ENCODE peak calls at places on chromosomes 13 and 19, in nine cellular contexts. O is stomach; S is tibial artery; E is gastrocnemius medialis; F is BE2C; K is heart right ventricle; J is neural progenitor cell; N is thoracic aorta; D is CD8-positive, alpha-beta T cell. R is an unnamed sample. For H3K4me1, the result is how much of the 10 kb centered on the place peaks cover.

GRCh38 chr19:35207391-35207871 is 21.1 kb downstream of the FAM187B start:
- DNase-seq in E (no peak), N (no peak), J (no peak), K (no peak), O (no peak), D (peak), S (no peak), F (no peak), R (no peak)

GRCh38 chr13:72781461-72782439 is at the start of the genes DIS3 and PIBF1:
- DNase-seq in F (peak), D (peak), J (peak), E (peak), N (peak), S (peak), K (peak), O (peak), R (peak)

GRCh38 chr19:32570081-32570785 is 10.8 kb upstream of the PDCD5 start:
- DNase-seq in K (no peak), F (peak), O (peak), D (peak), N (no peak), S (no peak), E (peak), J (peak), R (peak)

GRCh38 chr19:45179063-45179847 is 671 bp downstream of the BLOC1S3 start:
- DNase-seq in O (peak), N (no peak), K (peak), J (peak), F (peak), D (peak), S (no peak), E (no peak), R (peak)

GRCh38 chr19:51207747-51208146 is 17.1 kb upstream of the CD33 start:
- DNase-seq in N (no peak), F (no peak), E (no peak), O (no peak), K (no peak), D (no peak), J (no peak), S (no peak), R (no peak)

GRCh38 chr13:50226515-50227147 is 211.4 kb downstream of the KCNRG start:
- DNase-seq in N (no peak), D (no peak), K (no peak), F (no peak), E (no peak), J (no peak), O (no peak), S (no peak), R (no peak)

GRCh38 chr19:35073516-35073915 is 32.0 kb downstream of the HPN start:
- DNase-seq in F (no peak), D (no peak), J (no peak), S (no peak), K (no peak), O (no peak), N (no peak), E (no peak), R (no peak)

GRCh38 chr19:6903446-6903845 is 16.1 kb downstream of the ADGRE1 start:
- DNase-seq in J (no peak), E (no peak), F (no peak), S (no peak), O (no peak), N (no peak), K (no peak), D (no peak), R (no peak)

GRCh38 chr19:40461669-40462221 is 3.8 kb downstream of the BLVRB start:
- DNase-seq in K (peak), F (no peak), O (no peak), J (no peak), D (no peak), N (no peak), S (no peak), E (no peak), R (peak)

GRCh38 chr13:50006426-50007135 is 8.7 kb upstream of the KCNRG start:
- DNase-seq in O (no peak), D (no peak), K (no peak), S (no peak), E (no peak), F (no peak), J (no peak), N (no peak), R (no peak)

GRCh38 chr19:19464339-19465098 is 50.8 kb downstream of the TSSK6 start:
- DNase-seq in D (no peak), K (no peak), E (no peak), F (no peak), N (no peak), S (no peak), O (peak), J (peak), R (no peak)

GRCh38 chr19:50890422-50891252 is 17.4 kb downstream of the KLK2 start:
- DNase-seq in E (no peak), F (no peak), D (no peak), K (no peak), N (no peak), S (no peak), J (no peak), O (no peak), R (no peak)

GRCh38 chr19:7658219-7658686 is 10.6 kb upstream of the RETN start:
- DNase-seq in J (peak), O (no peak), S (no peak), E (no peak), K (no peak), F (no peak), D (no peak), N (no peak), R (no peak)

GRCh38 chr19:41753159-41753558 is 2.2 kb upstream of the CEACAM6 start:
- DNase-seq in S (no peak), J (peak), N (no peak), D (peak), E (no peak), O (peak), F (peak), K (peak), R (peak)

GRCh38 chr13:19818223-19818842 is 35.6 kb upstream of the PSPC1 start:
- DNase-seq in N (no peak), F (peak), O (peak), D (peak), E (no peak), J (peak), S (peak), K (peak), R (peak)

GRCh38 chr13:106260352-106260751 is 275.1 kb downstream of the EFNB2 start:
- DNase-seq in E (no peak), F (no peak), S (no peak), O (no peak), N (no peak), J (no peak), D (no peak), K (no peak), R (no peak)

GRCh38 chr19:17889609-17890214 is 18.0 kb downstream of the SLC5A5 start:
- DNase-seq in E (no peak), F (no peak), J (peak), N (no peak), O (no peak), S (no peak), D (no peak), K (no peak), R (no peak)

GRCh38 chr13:111437856-111438547 is 117.6 kb downstream of the TEX29 start:
- DNase-seq in E (no peak), S (no peak), O (no peak), K (no peak), J (no peak), N (no peak), D (no peak), F (no peak), R (no peak)

GRCh38 chr13:52738719-52739467 is 727 bp downstream of the CNMD start:
- DNase-seq in K (no peak), N (no peak), O (no peak), E (no peak), F (peak), D (peak), S (no peak), J (peak), R (no peak)

GRCh38 chr19:6744381-6745288 is 5.2 kb downstream of the TRIP10 start:
- DNase-seq in N (no peak), D (no peak), E (peak), S (peak), O (peak), K (peak), F (peak), J (peak), R (peak)

GRCh38 chr13:78215458-78215857 is 296.8 kb upstream of the EDNRB start:
- DNase-seq in O (no peak), N (no peak), K (no peak), S (no peak), E (no peak), D (no peak), J (no peak), F (no peak), R (no peak)

GRCh38 chr13:104984296-104984818 is 1551.1 kb downstream of the EFNB2 start:
- DNase-seq in S (no peak), N (no peak), K (peak), O (peak), F (peak), J (no peak), E (no peak), D (peak), R (no peak)

GRCh38 chr13:76522083-76522755 is 364.0 kb downstream of the KCTD12 start:
- DNase-seq in D (no peak), F (peak), O (no peak), S (no peak), K (no peak), E (no peak), J (no peak), N (no peak), R (no peak)

GRCh38 chr19:11426656-11427055 is 7.5 kb upstream of the RGL3 start:
- DNase-seq in O (no peak), S (no peak), J (no peak), D (no peak), K (no peak), N (no peak), F (no peak), E (no peak), R (no peak)

GRCh38 chr13:48252176-48252575 is 19.2 kb downstream of the ITM2B start:
- DNase-seq in N (no peak), J (no peak), E (no peak), D (no peak), F (no peak), K (no peak), O (no peak), S (no peak), R (no peak)

GRCh38 chr19:35045667-35046300 is 4.3 kb downstream of the HPN start:
- DNase-seq in D (no peak), O (no peak), J (peak), E (no peak), S (no peak), F (no peak), K (no peak), N (no peak), R (no peak)

GRCh38 chr19:44890366-44891015 is 563 bp upstream of the TOMM40 start:
- DNase-seq in F (peak), D (no peak), J (no peak), S (peak), K (peak), E (peak), O (no peak), N (peak), R (no peak)

GRCh38 chr19:7471696-7472620 is 16.9 kb downstream of the PEX11G start:
- DNase-seq in E (no peak), S (no peak), O (no peak), F (no peak), J (no peak), D (no peak), K (no peak), N (no peak), R (no peak)

GRCh38 chr13:32587774-32588165 is 1.5 kb downstream of the PDS5B start:
- DNase-seq in F (no peak), D (no peak), S (no peak), K (no peak), O (no peak), E (no peak), J (no peak), N (no peak), R (no peak)

GRCh38 chr13:41645313-41645712 is 188.0 kb downstream of the RGCC start:
- DNase-seq in S (peak), J (no peak), O (no peak), N (no peak), F (no peak), E (peak), D (no peak), K (no peak), R (peak)

GRCh38 chr13:110239280-110240120 is 67.5 kb downstream of the COL4A1 start:
- DNase-seq in N (no peak), F (no peak), E (no peak), D (no peak), J (no peak), O (no peak), S (no peak), K (no peak), R (no peak)

GRCh38 chr19:31312004-31312403 is 37.2 kb downstream of the TSHZ3 start:
- DNase-seq in S (no peak), J (no peak), K (no peak), D (no peak), E (no peak), N (no peak), O (no peak), F (no peak), R (no peak)

GRCh38 chr19:1019616-1019961 is 1.3 kb downstream of the TMEM259 start:
- DNase-seq in D (no peak), K (peak), F (no peak), S (no peak), E (no peak), N (no peak), J (no peak), O (no peak), R (peak)
- H3K4me1 ChIP-seq in D (under half), K (half or more), F (under half), S (under half), E (half or more), N (half or more), J (under half), O (under half), R (under half)

GRCh38 chr19:39032164-39032918 is at the start of gene FBXO27:
- DNase-seq in N (no peak), F (no peak), E (no peak), O (no peak), K (peak), D (no peak), S (no peak), J (peak), R (peak)

GRCh38 chr19:39037194-39037593 is 4.8 kb upstream of the FBXO27 start:
- DNase-seq in D (no peak), O (no peak), K (no peak), S (no peak), N (no peak), E (no peak), J (no peak), F (no peak), R (no peak)

GRCh38 chr19:39038098-39038497 is 5.7 kb upstream of the FBXO27 start:
- DNase-seq in N (no peak), S (no peak), O (peak), J (peak), K (no peak), E (no peak), F (peak), D (no peak), R (peak)
- TF ChIP-seq CTCF in N (no peak), S (no peak), O (no peak), J (no peak), K (no peak), E (no peak), F (no peak), D (no peak), R (peak)

DNA sequence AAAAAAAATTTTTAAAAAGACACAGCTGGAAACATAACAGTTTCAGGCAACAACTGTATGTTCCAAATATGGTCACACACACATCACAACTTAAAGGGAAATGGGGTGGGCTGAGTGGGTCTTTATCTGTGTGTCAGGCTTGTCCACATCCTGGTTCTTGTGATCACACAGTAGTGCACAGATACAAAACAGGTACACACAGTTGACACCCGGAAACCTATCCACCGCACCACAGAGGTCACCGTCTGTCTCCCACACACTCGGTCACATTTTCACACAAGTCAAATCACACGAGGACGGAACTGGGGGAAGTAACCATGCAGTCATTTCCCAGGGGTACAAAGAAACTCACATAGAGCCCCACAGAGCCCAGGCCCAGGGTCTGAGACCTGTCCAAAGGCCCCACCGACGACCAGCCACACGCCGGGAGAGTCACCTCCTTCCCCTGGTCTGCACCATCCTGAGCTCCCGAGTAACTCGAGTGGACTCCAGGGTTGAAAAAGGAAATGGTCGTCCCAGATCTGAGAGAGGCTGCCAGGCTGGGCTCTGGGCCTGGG is 1.4 kb upstream of the PPAN start:
- DNase-seq in E (no peak), D (peak), J (no peak), N (no peak), O (no peak), K (no peak), F (no peak), S (no peak), R (no peak)
- H3K4me1 ChIP-seq in E (under half), D (half or more), J (under half), N (under half), O (under half), K (under half), F (under half), S (under half), R (under half)

GRCh38 chr13:23889598-23890224 is 511 bp upstream of the MIPEP start:
- DNase-seq in E (no peak), K (no peak), F (no peak), O (no peak), S (no peak), D (no peak), J (peak), N (no peak), R (no peak)
- TF ChIP-seq CTCF in E (no peak), K (no peak), F (no peak), O (no peak), S (no peak), D (no peak), J (no peak), N (no peak), R (no peak)

GRCh38 chr19:46979103-46979769 is 40.4 kb upstream of the NPAS1 start:
- DNase-seq in J (no peak), K (no peak), F (no peak), E (peak), S (peak), D (no peak), N (no peak), O (no peak), R (no peak)
- H3K4me1 ChIP-seq in J (under half), K (under half), F (under half), E (half or more), S (under half), D (under half), N (half or more), O (half or more), R (under half)

GRCh38 chr13:113489171-113489548 is 1.4 kb downstream of the DCUN1D2 start:
- DNase-seq in O (no peak), D (no peak), N (no peak), J (peak), F (no peak), S (no peak), K (no peak), E (no peak), R (no peak)
- TF ChIP-seq CTCF in O (no peak), D (no peak), N (no peak), J (peak), F (no peak), S (no peak), K (no peak), E (no peak), R (no peak)

GRCh38 chr13:40566811-40567210 is 99.6 kb downstream of the FOXO1 start:
- DNase-seq in S (no peak), E (no peak), K (no peak), N (no peak), J (no peak), O (no peak), D (no peak), F (no peak), R (no peak)
- H3K4me1 ChIP-seq in S (under half), E (half or more), K (under half), N (under half), J (under half), O (under half), D (half or more), F (under half), R (under half)

GRCh38 chr19:343941-344624 is 513 bp downstream of the MIER2 start:
- DNase-seq in K (no peak), N (no peak), D (no peak), E (no peak), S (no peak), O (no peak), J (peak), F (peak), R (no peak)

GRCh38 chr19:344625-345319 is at the start of gene MIER2:
- DNase-seq in F (peak), O (peak), D (peak), S (peak), E (peak), K (peak), J (peak), N (peak), R (peak)

GRCh38 chr19:351976-352625 is 7.5 kb upstream of the MIER2 start:
- DNase-seq in F (no peak), J (no peak), O (no peak), K (no peak), D (no peak), N (no peak), E (no peak), S (no peak), R (no peak)

GRCh38 chr19:345320-345879 is 804 bp upstream of the MIER2 start:
- DNase-seq in J (no peak), K (no peak), S (no peak), O (no peak), D (no peak), F (no peak), N (no peak), E (no peak), R (no peak)

GRCh38 chr19:347946-348861 is 3.6 kb upstream of the MIER2 start:
- DNase-seq in E (no peak), S (no peak), K (no peak), F (no peak), O (no peak), D (no peak), N (no peak), J (peak), R (peak)
- TF ChIP-seq CTCF in E (no peak), S (no peak), K (no peak), F (peak), O (no peak), D (no peak), N (no peak), J (peak), R (no peak)

GRCh38 chr19:1668048-1668338 is 15.6 kb upstream of the TCF3 start:
- DNase-seq in O (no peak), F (no peak), J (no peak), S (no peak), N (no peak), E (no peak), D (no peak), K (no peak), R (no peak)
- H3K4me1 ChIP-seq in O (under half), F (under half), J (under half), S (under half), N (under half), E (under half), D (under half), K (under half), R (under half)

DNA sequence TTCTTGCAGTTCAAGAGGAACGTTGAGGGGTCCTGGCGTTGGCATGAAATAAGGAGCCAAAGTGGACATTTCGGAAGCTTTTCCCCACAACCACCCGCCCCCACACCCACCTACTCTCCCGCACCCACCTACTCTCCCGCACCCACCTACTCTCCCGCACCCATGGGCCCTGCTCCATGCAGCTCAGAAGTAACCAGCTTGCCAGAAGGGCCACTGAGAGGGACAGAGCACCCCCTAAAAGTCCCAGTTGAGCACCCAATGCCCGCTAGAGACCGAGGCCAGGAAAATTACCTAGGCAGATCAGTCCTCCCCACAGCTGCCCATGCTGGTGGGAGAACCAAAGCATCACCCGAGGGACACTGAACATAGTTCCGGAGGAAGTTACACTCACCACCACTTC is 11.8 kb downstream of the VSTM2B start:
- DNase-seq in K (no peak), F (no peak), N (no peak), J (no peak), O (peak), E (no peak), D (no peak), S (peak), R (peak)
- TF ChIP-seq CTCF in K (no peak), F (no peak), N (no peak), J (no peak), O (no peak), E (no peak), D (no peak), S (no peak), R (no peak)

R was measured in right lobe of liver.